ENCODE peak calls at places on chromosomes 13 and 19, in five cellular contexts. Y is CD4-positive, CD25-positive, alpha-beta regulatory T cell; G is heart right ventricle; V is OCI-LY7; T is mucosa of descending colon. L is an unnamed sample. For H3K4me1, the result is how much of the 10 kb centered on the place peaks cover.

GRCh38 chr19:14318873-14319272 is 62.4 kb upstream of the ADGRE5 start:
- DNase-seq in Y (no peak), G (peak), V (no peak), T (peak), L (peak)

GRCh38 chr13:36006347-36006746 is 124.8 kb downstream of the DCLK1 start:
- DNase-seq in V (no peak), T (no peak), Y (no peak), G (no peak), L (no peak)

GRCh38 chr13:48251616-48252081 is 18.6 kb downstream of the ITM2B start:
- DNase-seq in V (no peak), T (no peak), Y (no peak), G (no peak), L (no peak)

GRCh38 chr19:50723069-50723468 is at the start of gene CLEC11A:
- DNase-seq in Y (no peak), V (no peak), G (peak), T (peak), L (peak)

GRCh38 chr19:46635920-46636761 is at the start of gene GNG8:
- DNase-seq in T (no peak), Y (peak), V (no peak), G (no peak), L (no peak)

GRCh38 chr13:33799950-33800592 is 17.9 kb upstream of the RFC3 start:
- DNase-seq in T (no peak), Y (no peak), G (no peak), V (peak), L (no peak)

GRCh38 chr19:3123956-3124355 is 11.9 kb upstream of the GNA15 start:
- DNase-seq in Y (no peak), V (no peak), T (no peak), G (no peak), L (no peak)

GRCh38 chr13:48403151-48403631 is 9.7 kb downstream of the LPAR6 start:
- DNase-seq in Y (no peak), G (no peak), V (no peak), T (no peak), L (no peak)

GRCh38 chr13:94318418-94318817 is 161.1 kb downstream of the DCT start:
- DNase-seq in Y (no peak), T (no peak), G (no peak), V (no peak), L (no peak)

GRCh38 chr13:90857921-90858320 is 489.6 kb upstream of the MIR17HG start:
- DNase-seq in G (no peak), V (no peak), T (no peak), Y (no peak), L (no peak)

GRCh38 chr13:99357149-99357596 is 50.0 kb upstream of the GPR183 start:
- DNase-seq in T (no peak), Y (no peak), G (no peak), V (no peak), L (no peak)

GRCh38 chr13:80924596-80924995 is 583.7 kb upstream of the SPRY2 start:
- DNase-seq in Y (no peak), V (no peak), T (no peak), G (no peak), L (no peak)

GRCh38 chr19:11982526-11982925 is 17.7 kb downstream of the ZNF763 start:
- DNase-seq in T (no peak), G (no peak), V (no peak), Y (no peak), L (no peak)

GRCh38 chr13:42211704-42212103 is 60.2 kb upstream of the AKAP11 start:
- DNase-seq in V (no peak), G (no peak), T (no peak), Y (no peak), L (no peak)

GRCh38 chr13:111385182-111385857 is 64.9 kb downstream of the TEX29 start:
- DNase-seq in T (no peak), G (no peak), V (no peak), Y (no peak), L (no peak)

GRCh38 chr19:46426506-46427162 is 2.1 kb downstream of the PNMA8C start:
- DNase-seq in G (peak), T (peak), V (peak), Y (no peak), L (peak)

GRCh38 chr19:7460562-7460966 is 28.3 kb downstream of the PEX11G start:
- DNase-seq in V (no peak), T (no peak), Y (no peak), G (no peak), L (no peak)

GRCh38 chr19:16462757-16463250 is 9.0 kb downstream of the EPS15L1 start:
- DNase-seq in V (no peak), T (no peak), Y (no peak), G (no peak), L (peak)

GRCh38 chr13:41054212-41054877 is 7.0 kb upstream of the WBP4 start:
- DNase-seq in Y (peak), T (peak), G (no peak), V (peak), L (peak)

GRCh38 chr13:95627590-95627989 is 16.9 kb downstream of the DZIP1 start:
- DNase-seq in V (no peak), G (no peak), T (no peak), Y (no peak), L (no peak)

GRCh38 chr13:41971848-41972247 is 10.9 kb upstream of the VWA8 start:
- DNase-seq in V (no peak), T (no peak), Y (no peak), G (no peak), L (no peak)

GRCh38 chr19:44653977-44654784 is 10.5 kb downstream of the PVR start:
- DNase-seq in G (peak), V (peak), T (peak), Y (peak), L (peak)

GRCh38 chr19:6270822-6271221 is 9.0 kb downstream of the MLLT1 start:
- DNase-seq in T (no peak), Y (no peak), V (no peak), G (no peak), L (no peak)
- H3K4me1 ChIP-seq in T (under half), Y (under half), V (under half), G (half or more), L (under half)

GRCh38 chr19:41882568-41883462 is at the start of gene ARHGEF1:
- DNase-seq in V (peak), Y (peak), T (peak), G (peak), L (peak)
- H3K4me1 ChIP-seq in V (half or more), Y (half or more), T (under half), G (under half), L (under half)

DNA sequence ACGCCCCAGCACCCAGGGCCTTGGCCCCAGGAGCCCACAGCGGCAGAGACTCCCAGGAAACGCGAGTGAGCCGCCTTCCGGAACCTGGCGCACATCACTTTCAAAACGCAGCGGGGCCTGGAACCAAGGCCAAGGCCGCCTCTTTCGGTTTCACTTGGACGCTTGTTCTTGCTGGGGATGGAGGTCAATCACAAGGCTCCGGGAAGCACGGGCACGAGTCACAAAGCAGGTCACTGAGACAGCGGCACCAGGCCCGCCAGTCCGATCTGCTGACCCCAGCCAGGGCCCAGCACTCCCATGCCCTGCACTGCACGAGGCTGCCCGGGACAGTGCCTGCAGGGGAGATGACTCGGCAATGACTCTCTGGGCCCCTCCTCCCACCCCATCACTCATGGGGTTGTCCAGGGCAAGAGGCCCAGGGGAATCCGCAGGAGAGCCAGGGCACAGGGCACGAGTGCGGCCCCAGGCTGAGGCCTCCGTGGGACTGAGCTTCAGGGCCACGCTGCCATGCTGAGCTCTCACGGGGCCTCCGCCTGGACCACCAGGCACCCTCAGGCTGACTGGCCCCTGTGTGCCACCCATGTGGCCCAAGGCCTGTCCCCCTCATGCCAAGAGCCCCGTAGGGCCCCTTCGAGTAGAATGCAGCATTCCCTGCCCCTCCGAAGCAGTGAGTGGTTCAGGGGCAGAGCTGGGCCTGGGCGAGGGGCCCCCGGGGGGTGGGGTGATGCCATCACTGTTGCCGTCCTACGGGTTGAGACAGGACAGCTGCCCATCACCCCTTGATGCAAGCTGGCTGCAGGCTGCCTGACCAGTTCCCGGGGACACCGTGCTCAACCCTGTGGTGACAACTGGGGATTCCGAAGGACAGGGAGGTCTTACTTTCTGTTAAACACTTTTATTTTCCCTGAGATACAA is 4.9 kb downstream of the SBNO2 start:
- DNase-seq in G (no peak), T (no peak), Y (no peak), V (no peak), L (no peak)
- H3K4me1 ChIP-seq in G (under half), T (under half), Y (under half), V (under half), L (under half)

DNA sequence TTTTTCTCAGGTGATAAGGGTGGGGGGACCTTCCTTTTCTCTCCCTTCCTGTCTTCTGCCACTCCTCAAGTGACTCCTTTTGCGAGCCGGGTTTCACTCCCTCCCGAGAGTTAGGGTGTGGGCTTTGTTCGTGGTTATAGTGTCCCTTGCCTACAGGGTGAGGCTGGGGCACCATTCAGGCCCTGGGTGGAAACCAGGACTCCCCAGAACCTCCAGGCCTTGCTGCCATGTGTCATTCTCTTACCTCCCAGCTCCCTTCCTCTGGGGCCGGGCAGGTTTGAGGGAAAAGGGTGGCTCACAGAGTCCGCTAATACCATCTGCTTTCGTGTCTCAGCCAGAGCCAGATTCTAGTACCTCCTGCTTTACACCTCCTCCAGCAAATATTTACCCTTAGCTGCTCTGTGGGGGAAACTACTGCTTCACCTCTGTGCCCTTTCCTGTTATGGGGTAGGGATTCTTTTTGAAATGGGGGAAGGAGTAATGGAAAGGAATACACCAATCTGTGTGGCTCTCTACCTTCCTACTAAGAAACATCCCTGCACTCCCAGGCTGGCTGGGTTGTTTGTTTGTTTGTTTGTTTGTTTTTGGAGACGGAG is 2.8 kb downstream of the ACTN4 start:
- DNase-seq in Y (no peak), T (peak), V (no peak), G (no peak), L (peak)
- H3K4me1 ChIP-seq in Y (half or more), T (half or more), V (under half), G (half or more), L (half or more)

GRCh38 chr13:23381877-23382276 is 51.6 kb downstream of the SACS start:
- DNase-seq in G (no peak), T (no peak), Y (no peak), V (no peak), L (no peak)

GRCh38 chr13:23377603-23378002 is 55.9 kb downstream of the SACS start:
- DNase-seq in G (no peak), Y (no peak), T (no peak), V (no peak), L (no peak)

GRCh38 chr13:23380534-23380933 is 53.0 kb downstream of the SACS start:
- DNase-seq in T (no peak), Y (no peak), G (no peak), V (no peak), L (no peak)

GRCh38 chr13:23375007-23375971 is 58.2 kb downstream of the SACS start:
- DNase-seq in G (peak), T (peak), V (peak), Y (peak), L (peak)

DNA sequence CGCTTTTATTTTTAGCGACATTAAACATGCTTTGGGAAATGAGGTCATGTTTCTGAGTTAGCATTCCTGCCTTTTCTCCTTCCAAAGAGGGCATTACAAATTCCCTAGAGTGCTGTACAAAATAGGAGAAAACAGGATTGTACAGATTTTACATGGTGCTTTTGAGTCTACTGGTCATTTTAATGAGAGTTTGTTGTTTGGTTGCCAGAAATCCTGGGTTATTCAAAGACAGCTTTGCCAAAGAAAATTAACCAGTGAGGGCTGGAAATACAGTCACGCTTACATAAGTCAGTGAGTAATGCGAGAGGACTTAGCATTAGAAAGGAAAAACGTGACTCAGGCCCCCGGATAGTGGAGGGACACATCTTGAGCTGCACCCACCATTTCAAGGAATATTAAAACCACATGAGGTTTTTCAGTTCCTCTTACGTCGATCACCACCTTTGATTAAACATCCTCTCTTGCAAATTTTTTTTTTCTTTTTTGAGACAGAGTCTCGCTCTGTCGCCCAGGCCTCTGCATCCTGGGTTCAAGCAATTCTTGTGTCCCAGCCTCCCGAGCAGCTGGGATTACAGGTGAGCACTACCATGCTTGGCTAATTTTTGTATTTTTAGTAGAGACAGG is 55.4 kb downstream of the SACS start:
- DNase-seq in V (peak), T (peak), Y (no peak), G (no peak), L (peak)
- H3K4me1 ChIP-seq in V (under half), T (under half), Y (under half), G (under half), L (under half)

GRCh38 chr19:18361646-18362045 is 21.2 kb downstream of the PGPEP1 start:
- DNase-seq in G (no peak), T (no peak), Y (no peak), V (no peak), L (no peak)
- H3K4me1 ChIP-seq in G (under half), T (under half), Y (under half), V (under half), L (under half)

DNA sequence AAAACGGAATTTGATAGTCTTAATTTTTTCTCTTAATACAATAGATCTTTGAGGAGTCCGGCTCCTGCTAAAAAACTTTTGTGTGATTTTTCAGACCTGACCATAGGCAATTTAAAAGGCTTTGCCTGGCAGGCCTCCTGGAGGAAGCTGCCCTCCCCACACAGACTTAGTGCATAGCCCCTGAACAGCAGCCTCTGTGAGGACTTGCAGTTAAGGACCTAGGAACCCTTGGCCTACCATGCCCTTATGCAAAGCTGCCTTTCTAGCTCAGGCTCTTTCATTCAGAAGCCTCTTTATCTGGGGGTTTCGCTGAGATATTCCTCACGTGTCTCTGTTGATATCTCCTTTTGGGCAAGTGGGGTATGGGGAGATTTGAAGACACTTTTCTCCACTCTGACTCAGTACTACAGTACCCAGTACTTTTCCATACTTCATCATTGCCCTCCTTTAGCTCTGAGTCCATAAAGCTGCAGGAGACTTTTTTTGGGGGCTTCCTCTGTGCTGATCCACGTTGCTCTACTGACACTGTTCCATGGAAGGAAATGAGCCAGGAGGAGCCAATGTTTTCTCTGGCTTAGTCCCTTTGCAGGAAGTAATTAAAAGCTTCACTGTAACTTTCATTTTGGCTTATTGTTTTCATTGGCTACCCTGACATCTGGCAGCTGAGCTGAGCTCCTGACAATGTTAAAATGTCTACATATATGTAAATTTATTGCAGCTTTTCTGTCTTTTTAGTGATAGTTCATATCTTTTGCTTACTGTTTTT is 283.1 kb downstream of the TDRD3 start:
- DNase-seq in V (no peak), Y (no peak), G (no peak), T (no peak), L (no peak)
- H3K4me1 ChIP-seq in V (under half), Y (under half), G (under half), T (under half), L (under half)

L was measured in transverse colon.